ENCODE peak calls at places on chromosomes 11 and 22, in four cellular contexts. One of them, this sample, is unnamed.

GRCh38 chr11:120601566-120601965 is 90.0 kb downstream of the GRIK4 start:
- DNase-seq in K562: no peak
- DNase-seq in H1: no peak
- DNase-seq in HepG2: no peak
- DNase-seq in this sample: no peak

GRCh38 chr11:58707767-58708166 is 24.0 kb downstream of the GLYAT start:
- DNase-seq in K562: no peak
- DNase-seq in H1: no peak
- DNase-seq in HepG2: no peak
- DNase-seq in this sample: no peak

GRCh38 chr11:43503417-43503816 is 144.7 kb downstream of the TTC17 start:
- DNase-seq in K562: peak; percentile 15
- DNase-seq in H1: peak; percentile 35
- DNase-seq in HepG2: no peak
- DNase-seq in this sample: no peak

GRCh38 chr11:16191852-16192240 is 164.5 kb downstream of the SOX6 start:
- DNase-seq in K562: no peak
- DNase-seq in H1: no peak
- DNase-seq in HepG2: no peak
- DNase-seq in this sample: no peak

GRCh38 chr11:28649922-28650321 is 541.7 kb downstream of the METTL15 start:
- DNase-seq in K562: no peak
- DNase-seq in H1: no peak
- DNase-seq in HepG2: no peak
- DNase-seq in this sample: peak; percentile 44

GRCh38 chr11:95483339-95483738 is 252.3 kb upstream of the SESN3 start:
- DNase-seq in K562: no peak
- DNase-seq in H1: no peak
- DNase-seq in HepG2: no peak
- DNase-seq in this sample: no peak

GRCh38 chr11:72844356-72844755 is 30.1 kb downstream of the ATG16L2 start:
- DNase-seq in K562: no peak
- DNase-seq in H1: no peak
- DNase-seq in HepG2: no peak
- DNase-seq in this sample: no peak

GRCh38 chr11:80074837-80075236 is 634.0 kb upstream of the TENM4 start:
- DNase-seq in K562: no peak
- DNase-seq in H1: no peak
- DNase-seq in HepG2: no peak
- DNase-seq in this sample: no peak

GRCh38 chr11:44005076-44005800 is 42.5 kb upstream of the ACCSL start:
- DNase-seq in K562: no peak
- DNase-seq in H1: peak; percentile 52
- DNase-seq in HepG2: no peak
- DNase-seq in this sample: no peak

GRCh38 chr11:62841361-62842170 is 2.2 kb upstream of the WDR74 start:
- DNase-seq in K562: peak; percentile 96
- DNase-seq in H1: peak; percentile 88
- DNase-seq in HepG2: peak; percentile 98
- DNase-seq in this sample: peak; percentile 99

GRCh38 chr11:107017104-107017432 is 1.2 kb downstream of the GUCY1A2 start:
- DNase-seq in K562: no peak
- DNase-seq in H1: no peak
- DNase-seq in HepG2: no peak
- DNase-seq in this sample: no peak

GRCh38 chr11:115190196-115190595 is 314.0 kb downstream of the CADM1 start:
- DNase-seq in K562: no peak
- DNase-seq in H1: no peak
- DNase-seq in HepG2: no peak
- DNase-seq in this sample: no peak

GRCh38 chr11:116613201-116613910 is 159.4 kb downstream of the BUD13 start:
- DNase-seq in K562: no peak
- DNase-seq in H1: no peak
- DNase-seq in HepG2: no peak
- DNase-seq in this sample: no peak

GRCh38 chr11:102346456-102346747 is 612 bp upstream of the BIRC2 start:
- DNase-seq in K562: no peak
- DNase-seq in H1: no peak
- DNase-seq in HepG2: no peak
- DNase-seq in this sample: peak; percentile 79

GRCh38 chr22:50276143-50276542 is 6.0 kb upstream of the MAPK11 start:
- DNase-seq in K562: no peak
- DNase-seq in H1: peak; percentile 77
- DNase-seq in HepG2: peak; percentile 16
- DNase-seq in this sample: peak; percentile 43

GRCh38 chr22:42167066-42167465 is 36.5 kb upstream of the CYP2D6 start:
- DNase-seq in K562: no peak
- DNase-seq in H1: no peak
- DNase-seq in HepG2: no peak
- DNase-seq in this sample: no peak
- H3K27ac ChIP-seq in K562: no peak overlapping the region
- H3K27ac ChIP-seq in H1: no peak overlapping the region
- H3K27ac ChIP-seq in HepG2: no peak overlapping the region
- H3K27ac ChIP-seq in this sample: no peak overlapping the region

DNA sequence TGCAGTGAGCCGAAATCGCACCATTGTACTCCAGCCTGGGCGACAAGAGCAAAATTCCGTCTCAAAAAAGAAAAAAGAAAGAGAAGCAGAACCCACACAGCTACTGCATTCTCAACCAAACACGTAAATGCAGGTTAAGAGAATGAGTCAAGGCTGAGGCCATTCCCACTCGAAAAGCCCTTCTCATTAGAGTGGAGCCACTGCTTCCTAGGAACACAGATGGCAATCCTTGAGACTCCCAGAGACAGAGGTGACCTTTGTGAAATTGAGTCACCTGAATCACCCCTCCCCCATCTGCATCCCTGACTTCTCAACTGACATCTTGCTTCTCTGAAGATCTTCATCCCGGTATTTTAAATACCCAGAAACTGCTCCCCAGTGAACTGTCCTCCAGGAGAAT is 8.2 kb downstream of the PACSIN2 start:
- DNase-seq in K562: peak; percentile 23
- DNase-seq in H1: no peak
- DNase-seq in HepG2: no peak
- DNase-seq in this sample: no peak
- TF ChIP-seq POLR2AphosphoS5 in K562: no peak
- TF ChIP-seq POLR2AphosphoS5 in H1: no peak
- TF ChIP-seq POLR2AphosphoS5 in HepG2: no peak
- TF ChIP-seq POLR2AphosphoS5 in this sample: no peak

GRCh38 chr22:41226728-41227655 is 13.7 kb downstream of the CHADL start:
- DNase-seq in K562: no peak
- DNase-seq in H1: no peak
- DNase-seq in HepG2: no peak
- DNase-seq in this sample: no peak
- TF ChIP-seq JUN in K562: no peak
- TF ChIP-seq JUN in H1: no peak
- TF ChIP-seq JUN in HepG2: no peak
- TF ChIP-seq JUN in this sample: no peak

DNA sequence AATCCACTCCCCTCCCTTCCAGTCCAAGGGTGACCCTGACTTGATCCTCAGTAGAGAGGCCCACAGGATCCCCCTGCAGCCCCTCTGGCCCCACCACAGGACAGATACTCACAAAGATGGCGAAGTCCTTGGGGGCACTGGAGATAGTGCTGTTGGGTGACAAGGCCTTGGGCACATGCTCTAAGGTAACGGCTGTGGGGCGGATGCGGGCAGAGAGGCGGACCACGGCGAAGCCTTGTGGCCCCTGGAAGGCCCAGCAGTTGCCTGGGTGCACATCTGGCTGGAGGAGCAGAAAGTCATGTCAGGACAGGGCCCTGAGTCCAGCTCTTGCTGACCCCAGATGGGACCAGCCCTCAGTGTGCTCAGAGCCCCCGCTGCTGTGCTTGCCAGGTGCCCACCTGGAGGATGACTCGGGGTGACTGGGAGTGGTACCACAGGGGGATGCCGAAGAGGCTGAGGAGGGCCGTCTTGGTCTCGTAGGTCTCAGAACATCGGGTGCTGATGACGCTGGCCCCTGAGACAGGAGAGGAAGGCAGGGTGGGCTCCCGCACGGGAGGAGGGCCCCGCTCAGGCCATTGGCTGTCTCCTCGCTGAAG is 17.2 kb downstream of the SUN2 start:
- DNase-seq in K562: no peak
- DNase-seq in H1: no peak
- DNase-seq in HepG2: no peak
- DNase-seq in this sample: no peak
- H3K27ac ChIP-seq in K562: no peak overlapping the region
- H3K27ac ChIP-seq in H1: no peak overlapping the region
- H3K27ac ChIP-seq in HepG2: no peak overlapping the region
- H3K27ac ChIP-seq in this sample: no peak overlapping the region

GRCh38 chr22:29260601-29261315 is 7.0 kb downstream of the RHBDD3 start:
- DNase-seq in K562: no peak
- DNase-seq in H1: no peak
- DNase-seq in HepG2: no peak
- DNase-seq in this sample: no peak
- TF ChIP-seq POLR2AphosphoS5 in K562: no peak
- TF ChIP-seq POLR2AphosphoS5 in H1: peak; percentile 27
- TF ChIP-seq POLR2AphosphoS5 in HepG2: no peak
- TF ChIP-seq POLR2AphosphoS5 in this sample: no peak

GRCh38 chr11:17519031-17519430 is 25.2 kb downstream of the USH1C start:
- DNase-seq in K562: no peak
- DNase-seq in H1: no peak
- DNase-seq in HepG2: no peak
- DNase-seq in this sample: no peak
- TF ChIP-seq JUN in K562: no peak
- TF ChIP-seq JUN in H1: no peak
- TF ChIP-seq JUN in HepG2: no peak
- TF ChIP-seq JUN in this sample: no peak